ENCODE peak calls at places on chromosomes 3 and 15, in eight cellular contexts. P is mucosa of descending colon; V is GM10248; C is CD4-positive, alpha-beta T cell; E is dorsolateral prefrontal cortex; X is mesothelial cell of epicardium; S is OCI-LY7; Z is neural crest cell. B is an unnamed sample.
A peak's percentile ranks its signal among the peaks of the same experiment; 100 is the strongest.

GRCh38 chr3:160384639-160385312 is 14.2 kb downstream of the IFT80 start:
- DNase-seq in E (no peak), X (no peak), V (no peak), Z (no peak), C (no peak), S (no peak), P (no peak), B (no peak)

GRCh38 chr15:89155656-89156055 is 65.7 kb downstream of the RLBP1 start:
- DNase-seq in S (no peak), V (no peak), X (no peak), C (no peak), Z (no peak), P (no peak), E (no peak), B (no peak)

GRCh38 chr15:98009169-98009568 is 48.7 kb downstream of the ARRDC4 start:
- DNase-seq in S (no peak), V (no peak), Z (no peak), X (no peak), C (no peak), E (no peak), P (no peak), B (no peak)

GRCh38 chr3:95172144-95172543 is 1109.3 kb downstream of the NSUN3 start:
- DNase-seq in X (no peak), E (no peak), P (no peak), Z (no peak), C (no peak), V (no peak), S (no peak), B (no peak)

GRCh38 chr3:14148041-14148985 is 23.5 kb downstream of the TMEM43 start:
- DNase-seq in X (no peak), E (no peak), V (no peak), P (no peak), Z (no peak), S (no peak), C (no peak), B (no peak)

GRCh38 chr3:67458406-67458805 is 196.0 kb downstream of the SUCLG2 start:
- DNase-seq in Z (no peak), C (no peak), E (no peak), S (no peak), V (no peak), P (no peak), X (no peak), B (no peak)

GRCh38 chr3:142618917-142619401 is 22.8 kb downstream of the PLS1 start:
- DNase-seq in S (no peak), X (no peak), Z (no peak), P (no peak), C (no peak), V (no peak), E (peak; percentile 25), B (no peak)

GRCh38 chr15:89917442-89918085 is 4.8 kb upstream of the ARPIN start:
- DNase-seq in X (no peak), Z (no peak), C (no peak), P (no peak), S (no peak), V (no peak), E (no peak), B (no peak)

GRCh38 chr3:194872669-194872977 is 186.9 kb downstream of the FAM43A start:
- DNase-seq in P (no peak), V (no peak), Z (no peak), X (no peak), C (no peak), E (no peak), S (no peak), B (no peak)

GRCh38 chr3:72153477-72154314 is 368.7 kb upstream of the PROK2 start:
- DNase-seq in C (no peak), Z (no peak), X (no peak), V (no peak), E (no peak), P (no peak), S (no peak), B (no peak)

GRCh38 chr15:51863131-51863530 is 33.7 kb downstream of the TMOD3 start:
- DNase-seq in V (no peak), C (no peak), S (no peak), P (no peak), X (no peak), E (no peak), Z (no peak), B (no peak)

GRCh38 chr3:127274200-127274599 is 13.6 kb downstream of the PRR20G start:
- DNase-seq in V (no peak), E (no peak), C (no peak), P (no peak), X (no peak), Z (no peak), S (no peak), B (no peak)

GRCh38 chr3:184811034-184811433 is 932 bp upstream of the VPS8 start:
- DNase-seq in V (no peak), P (no peak), X (no peak), C (no peak), S (no peak), E (no peak), Z (no peak), B (no peak)

GRCh38 chr3:38004415-38005075 is 14.0 kb downstream of the VILL start:
- DNase-seq in C (peak; percentile 33), V (no peak), Z (peak; percentile 68), S (peak; percentile 62), E (peak; percentile 90), P (peak; percentile 86), X (no peak), B (peak; percentile 67)

GRCh38 chr15:67050062-67050461 is 15.3 kb upstream of the SMAD3 start:
- DNase-seq in Z (no peak), P (no peak), V (no peak), E (no peak), X (no peak), S (no peak), C (no peak), B (no peak)

GRCh38 chr3:193829781-193830180 is 236.8 kb downstream of the OPA1 start:
- DNase-seq in Z (no peak), V (no peak), E (no peak), P (no peak), C (no peak), S (no peak), X (no peak), B (no peak)

GRCh38 chr3:120678331-120678845 is 3.7 kb downstream of the HGD start:
- DNase-seq in Z (no peak), P (no peak), C (no peak), V (peak; percentile 33), X (no peak), S (peak; percentile 5), E (peak; percentile 52), B (no peak)

GRCh38 chr15:35298509-35298908 is 213.4 kb upstream of the NANOGP8 start:
- DNase-seq in V (no peak), P (no peak), Z (no peak), E (no peak), X (no peak), S (no peak), C (no peak), B (no peak)

GRCh38 chr15:35290301-35290721 is 205.2 kb upstream of the NANOGP8 start:
- DNase-seq in X (no peak), V (no peak), E (no peak), P (no peak), C (no peak), Z (no peak), S (no peak), B (no peak)

GRCh38 chr15:35288580-35288979 is 203.5 kb upstream of the NANOGP8 start:
- DNase-seq in V (no peak), E (no peak), Z (no peak), X (no peak), S (no peak), C (no peak), P (no peak), B (no peak)

GRCh38 chr15:35289029-35289617 is 204.0 kb upstream of the NANOGP8 start:
- DNase-seq in P (no peak), V (peak; percentile 21), S (peak; percentile 37), X (no peak), C (no peak), Z (no peak), E (no peak), B (peak; percentile 37)

DNA sequence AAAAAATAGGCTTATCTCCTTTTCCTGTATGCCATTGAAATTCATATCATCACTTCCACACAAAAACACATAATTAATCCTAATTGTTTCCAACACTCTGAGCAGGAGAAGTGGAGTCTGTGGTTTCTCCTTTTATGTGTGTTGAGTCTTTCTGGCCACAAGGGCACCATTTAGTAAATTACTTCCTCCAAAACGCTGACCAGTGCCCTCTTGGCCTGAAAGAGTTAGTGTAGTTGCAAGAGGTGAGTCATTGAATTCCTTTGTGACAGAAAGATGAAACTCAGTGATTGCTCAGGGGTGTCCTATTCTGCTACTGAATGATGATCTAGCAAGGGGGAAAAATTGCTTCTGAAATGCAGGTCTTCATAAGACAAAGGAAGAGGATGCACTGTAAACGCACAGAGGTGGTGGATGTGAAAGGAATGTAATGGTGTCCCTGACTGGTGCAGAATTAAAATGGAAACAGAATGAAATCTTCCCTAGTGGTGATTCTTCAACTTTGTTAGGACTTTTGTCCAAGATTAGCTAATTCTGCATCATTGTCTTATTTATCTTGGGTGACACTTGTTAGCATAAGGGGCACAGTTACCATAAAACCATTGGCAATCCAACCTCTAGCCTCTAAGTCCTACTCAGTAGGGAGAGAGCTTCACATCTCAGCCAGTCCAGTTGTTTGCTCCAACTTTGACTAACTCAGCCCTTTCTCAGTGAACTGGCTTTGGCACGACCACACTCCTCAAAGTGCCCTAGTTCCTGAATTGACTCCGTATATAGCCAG is 208.4 kb upstream of the NANOGP8 start:
- DNase-seq in S (no peak), C (no peak), V (no peak), E (no peak), X (no peak), P (no peak), Z (no peak), B (no peak)
- TF ChIP-seq CTCF in S (no peak), C (no peak), V (no peak), E (no peak), X (peak; percentile 25), P (no peak), Z (peak; percentile 49), B (no peak)

DNA sequence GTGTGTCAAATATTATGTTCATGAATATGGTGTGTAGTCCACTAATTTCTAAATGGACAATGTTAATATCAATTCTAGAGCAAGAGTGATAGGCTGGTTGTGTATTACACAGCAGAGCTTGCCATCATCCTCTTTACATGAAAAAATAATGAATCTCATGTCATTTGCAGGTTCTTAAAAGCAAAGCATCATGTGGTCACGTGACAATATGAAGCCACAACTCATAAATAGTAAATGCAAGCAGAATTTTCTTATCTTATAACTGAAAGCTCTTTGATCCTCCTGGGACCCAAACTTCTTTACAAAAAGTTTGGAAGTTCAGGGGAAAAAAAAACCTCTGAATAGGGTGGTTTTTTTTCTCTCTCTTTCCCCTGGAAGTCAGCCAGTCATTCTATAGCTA is 26.9 kb upstream of the LRRN1 start:
- DNase-seq in S (no peak), E (no peak), P (no peak), X (no peak), V (no peak), Z (no peak), C (no peak), B (no peak)
- TF ChIP-seq CTCF in S (no peak), E (no peak), P (no peak), X (no peak), V (no peak), Z (no peak), C (no peak), B (no peak)

GRCh38 chr3:46094506-46094905 is 67.2 kb upstream of the XCR1 start:
- DNase-seq in E (no peak), P (no peak), X (no peak), S (no peak), V (no peak), C (no peak), Z (no peak), B (no peak)
- TF ChIP-seq CTCF in E (no peak), P (no peak), X (no peak), S (no peak), V (no peak), C (no peak), Z (no peak), B (no peak)

GRCh38 chr3:139307072-139307491 is 36.7 kb upstream of the MRPS22 start:
- DNase-seq in P (no peak), E (no peak), V (no peak), Z (no peak), S (no peak), C (no peak), X (no peak), B (no peak)
- TF ChIP-seq CTCF in P (no peak), E (no peak), V (no peak), Z (no peak), S (no peak), C (no peak), X (no peak), B (no peak)

B was measured in GM13976.